ENCODE peak calls at places on chromosomes 6 and 20, in eight cellular contexts. Z is AG09309, S is pancreas, H is fibroblast of mammary gland, R is A549, B is AG10803, A is GM12865, U is hepatocyte. O is an unnamed sample.

GRCh38 chr6:11929451-11929850 is 82.7 kb upstream of the HIVEP1 start:
- DNase-seq in Z (no peak), S (no peak), H (peak), R (no peak), B (no peak), A (no peak), U (no peak), O (no peak)

GRCh38 chr6:27547157-27548075 is 74.5 kb upstream of the ZNF184 start:
- DNase-seq in Z (no peak), S (no peak), H (peak), R (peak), B (peak), A (peak), U (peak), O (no peak)

GRCh38 chr6:165662041-165662491 is 975 bp downstream of the PDE10A start:
- DNase-seq in Z (no peak), S (no peak), H (no peak), R (peak), B (peak), A (no peak), U (peak), O (no peak)

GRCh38 chr6:12051861-12052368 is 39.8 kb downstream of the HIVEP1 start:
- DNase-seq in Z (peak), S (no peak), H (no peak), R (no peak), B (peak), A (peak), U (no peak), O (no peak)

GRCh38 chr6:83854766-83855165 is 1.6 kb downstream of the RIPPLY2 start:
- DNase-seq in Z (no peak), S (no peak), H (no peak), R (no peak), B (no peak), A (no peak), U (no peak), O (no peak)

GRCh38 chr6:137722749-137723272 is 144.2 kb upstream of the TNFAIP3 start:
- DNase-seq in Z (no peak), S (no peak), H (no peak), R (no peak), B (peak), A (peak), U (no peak), O (no peak)

GRCh38 chr6:108118791-108119211 is 44.3 kb upstream of the OSTM1 start:
- DNase-seq in Z (no peak), S (no peak), H (peak), R (no peak), B (no peak), A (no peak), U (no peak), O (no peak)

GRCh38 chr20:10794765-10795164 is 121.0 kb upstream of the JAG1 start:
- DNase-seq in Z (no peak), S (peak), H (no peak), R (no peak), B (no peak), A (no peak), U (no peak), O (no peak)

GRCh38 chr6:161100072-161100471 is 108.5 kb downstream of the MAP3K4 start:
- DNase-seq in Z (no peak), S (no peak), H (no peak), R (no peak), B (no peak), A (no peak), U (peak), O (no peak)
- TF ChIP-seq CTCF in Z (peak), S (no peak), H (no peak), R (no peak), B (peak), A (no peak), U (peak), O (peak)

GRCh38 chr6:40672118-40672517 is 85.0 kb upstream of the LRFN2 start:
- DNase-seq in Z (no peak), S (no peak), H (no peak), R (no peak), B (no peak), A (no peak), U (no peak), O (no peak)
- TF ChIP-seq CTCF in Z (peak), S (no peak), H (no peak), R (no peak), B (peak), A (peak), U (peak), O (no peak)

GRCh38 chr20:25532015-25532751 is 53.1 kb downstream of the NINL start:
- DNase-seq in Z (no peak), S (no peak), H (no peak), R (no peak), B (no peak), A (no peak), U (no peak), O (no peak)
- TF ChIP-seq CTCF in Z (no peak), S (no peak), H (no peak), R (no peak), B (no peak), A (no peak), U (no peak), O (no peak)

GRCh38 chr20:24615353-24615752 is 145.9 kb downstream of the SYNDIG1 start:
- DNase-seq in Z (no peak), S (no peak), H (no peak), R (no peak), B (no peak), A (no peak), U (no peak), O (no peak)

GRCh38 chr20:24617080-24617432 is 147.6 kb downstream of the SYNDIG1 start:
- DNase-seq in Z (no peak), S (no peak), H (no peak), R (no peak), B (no peak), A (no peak), U (no peak), O (no peak)

GRCh38 chr20:24617757-24618450 is 148.5 kb downstream of the SYNDIG1 start:
- DNase-seq in Z (no peak), S (no peak), H (no peak), R (no peak), B (no peak), A (no peak), U (no peak), O (no peak)

GRCh38 chr20:24614341-24614740 is 144.9 kb downstream of the SYNDIG1 start:
- DNase-seq in Z (no peak), S (no peak), H (no peak), R (no peak), B (no peak), A (no peak), U (no peak), O (no peak)

GRCh38 chr20:24616258-24617079 is 147.0 kb downstream of the SYNDIG1 start:
- DNase-seq in Z (no peak), S (no peak), H (no peak), R (no peak), B (no peak), A (no peak), U (no peak), O (no peak)
- TF ChIP-seq CTCF in Z (no peak), S (no peak), H (no peak), R (no peak), B (no peak), A (no peak), U (no peak), O (no peak)

GRCh38 chr20:750801-751200 is 17.5 kb downstream of the SLC52A3 start:
- DNase-seq in Z (no peak), S (no peak), H (peak), R (peak), B (no peak), A (no peak), U (peak), O (no peak)

GRCh38 chr20:740162-740561 is 28.1 kb downstream of the SLC52A3 start:
- DNase-seq in Z (no peak), S (no peak), H (no peak), R (no peak), B (no peak), A (no peak), U (no peak), O (no peak)

GRCh38 chr20:741620-742019 is 26.7 kb downstream of the SLC52A3 start:
- DNase-seq in Z (no peak), S (no peak), H (no peak), R (no peak), B (no peak), A (no peak), U (no peak), O (no peak)

GRCh38 chr20:742156-742555 is 26.1 kb downstream of the SLC52A3 start:
- DNase-seq in Z (no peak), S (no peak), H (no peak), R (no peak), B (no peak), A (no peak), U (no peak), O (no peak)

DNA sequence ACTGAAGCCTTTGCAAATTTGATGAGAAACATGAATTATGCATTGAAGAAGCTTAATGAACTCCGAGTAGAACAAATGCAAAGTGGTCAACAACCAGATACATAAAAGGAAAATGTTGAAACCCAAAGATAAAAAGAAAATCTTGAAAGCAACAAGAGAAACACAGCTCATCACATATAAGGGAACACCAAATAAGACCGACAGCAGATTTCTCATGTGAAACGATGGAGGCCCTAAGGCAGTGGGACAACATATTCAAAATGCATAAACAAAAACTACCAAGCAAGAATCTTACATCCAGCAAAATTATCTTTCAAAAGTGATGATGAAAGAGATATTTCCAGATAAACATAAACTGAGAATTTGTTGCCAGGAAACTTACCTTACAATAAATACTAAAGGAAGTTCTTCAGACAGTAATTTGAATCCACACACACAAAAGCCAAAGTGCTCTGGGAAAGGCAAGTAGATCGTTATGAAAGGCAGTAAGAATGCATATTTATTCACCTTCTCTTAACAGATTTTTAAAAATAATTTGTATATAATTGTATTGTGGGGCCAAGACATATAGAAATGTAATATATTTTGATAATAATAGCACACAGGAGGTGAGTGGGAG is 22.5 kb downstream of the SLC52A3 start:
- DNase-seq in Z (no peak), S (no peak), H (no peak), R (peak), B (no peak), A (no peak), U (no peak), O (no peak)
- TF ChIP-seq CTCF in Z (no peak), S (no peak), H (no peak), R (no peak), B (no peak), A (no peak), U (no peak), O (no peak)